ENCODE peak calls at places on chromosomes 12 and 14, in nine cellular contexts. M, S, X, P, K, W, R, T and V are unnamed samples.

GRCh38 chr14:64951291-64951690 is 8.7 kb upstream of the GPX2 start:
- DNase-seq in M (no peak), S (no peak), X (no peak), P (no peak), K (no peak), W (no peak), R (no peak), T (no peak), V (no peak)

GRCh38 chr12:117134721-117135120 is 35.5 kb upstream of the TESC start:
- DNase-seq in M (no peak), S (no peak), X (no peak), P (no peak), K (no peak), W (no peak), R (no peak), T (no peak), V (no peak)

GRCh38 chr14:68983210-68983609 is 4.1 kb upstream of the ACTN1 start:
- DNase-seq in M (no peak), S (no peak), X (no peak), P (no peak), K (no peak), W (no peak), R (no peak), T (no peak), V (no peak)

GRCh38 chr12:52956987-52957386 is 8.1 kb downstream of the KRT18 start:
- DNase-seq in M (no peak), S (no peak), X (no peak), P (no peak), K (no peak), W (no peak), R (no peak), T (peak; percentile 33), V (no peak)

GRCh38 chr14:88790501-88791251 is 2.1 kb downstream of the EML5 start:
- DNase-seq in M (no peak), S (no peak), X (no peak), P (no peak), K (no peak), W (no peak), R (no peak), T (no peak), V (no peak)

GRCh38 chr12:110199360-110200123 is 75.4 kb downstream of the IFT81 start:
- DNase-seq in M (peak; percentile 65), S (no peak), X (peak; percentile 5), P (no peak), K (no peak), W (no peak), R (peak; percentile 15), T (peak; percentile 85), V (peak; percentile 8)

GRCh38 chr12:81644503-81644902 is 114.6 kb downstream of the PPFIA2 start:
- DNase-seq in M (peak; percentile 63), S (no peak), X (no peak), P (no peak), K (no peak), W (no peak), R (peak; percentile 7), T (peak; percentile 71), V (peak; percentile 6)

GRCh38 chr14:32010561-32011188 is 66.4 kb upstream of the ARHGAP5 start:
- DNase-seq in M (no peak), S (no peak), X (no peak), P (no peak), K (no peak), W (no peak), R (peak; percentile 81), T (peak; percentile 33), V (no peak)

GRCh38 chr12:57010627-57011224 is 4.4 kb upstream of the ZBTB39 start:
- DNase-seq in M (no peak), S (no peak), X (no peak), P (no peak), K (no peak), W (no peak), R (no peak), T (no peak), V (no peak)

GRCh38 chr12:79844693-79845092 is 90.2 kb downstream of the PPP1R12A start:
- DNase-seq in M (peak; percentile 40), S (no peak), X (no peak), P (no peak), K (no peak), W (peak; percentile 45), R (peak; percentile 8), T (peak; percentile 71), V (no peak)

GRCh38 chr14:77455966-77456640 is 1.3 kb downstream of the VIPAS39 start:
- DNase-seq in M (no peak), S (no peak), X (no peak), P (no peak), K (no peak), W (no peak), R (no peak), T (no peak), V (no peak)

GRCh38 chr12:120078868-120079267 is 37.7 kb downstream of the RAB35 start:
- DNase-seq in M (no peak), S (no peak), X (no peak), P (no peak), K (peak; percentile 33), W (no peak), R (no peak), T (no peak), V (no peak)

GRCh38 chr14:92692822-92693226 is 55.6 kb downstream of the LGMN start:
- DNase-seq in M (no peak), S (no peak), X (no peak), P (no peak), K (peak; percentile 38), W (no peak), R (no peak), T (peak; percentile 23), V (no peak)

GRCh38 chr12:114888458-114888857 is 204.5 kb upstream of the TBX3 start:
- DNase-seq in M (no peak), S (no peak), X (no peak), P (no peak), K (no peak), W (no peak), R (no peak), T (peak; percentile 46), V (no peak)

DNA sequence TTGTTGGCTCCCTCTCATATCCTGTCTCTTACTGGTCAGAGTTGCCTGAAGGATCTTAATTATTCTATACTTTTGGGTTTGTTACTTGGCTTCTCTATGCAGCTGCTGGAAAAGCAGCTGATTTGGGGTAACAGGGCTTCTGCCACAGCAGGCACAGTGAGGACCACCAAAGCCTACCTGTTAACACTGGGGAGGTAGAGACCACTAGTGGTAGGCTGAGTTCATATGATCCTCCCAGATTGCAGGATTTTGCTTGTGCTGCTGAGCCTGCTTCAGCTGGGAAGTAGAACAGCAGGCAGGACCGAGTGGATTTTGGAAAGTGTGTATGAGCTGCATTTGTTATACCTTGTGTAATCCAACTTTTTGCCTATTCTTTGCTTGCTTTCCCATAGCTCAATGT is 34.1 kb downstream of the RCOR1 start:
- DNase-seq in M (no peak), S (no peak), X (no peak), P (no peak), K (no peak), W (no peak), R (no peak), T (no peak), V (no peak)
- TF ChIP-seq CTCF in M (peak; percentile 60), S (no peak), X (no peak), P (no peak), K (no peak), W (no peak), R (no peak), T (no peak), V (no peak)

GRCh38 chr12:63955831-63956685 is 111.6 kb downstream of the SRGAP1 start:
- DNase-seq in M (no peak), S (no peak), X (no peak), P (no peak), K (no peak), W (no peak), R (no peak), T (no peak), V (no peak)
- TF ChIP-seq CTCF in M (no peak), S (no peak), X (no peak), P (no peak), K (no peak), W (no peak), R (no peak), T (no peak), V (no peak)

GRCh38 chr12:24045816-24046257 is 96.4 kb upstream of the SOX5 start:
- DNase-seq in M (no peak), S (no peak), X (no peak), P (no peak), K (no peak), W (no peak), R (no peak), T (peak; percentile 92), V (no peak)

GRCh38 chr12:24049101-24049500 is 99.6 kb upstream of the SOX5 start:
- DNase-seq in M (no peak), S (no peak), X (no peak), P (no peak), K (no peak), W (no peak), R (no peak), T (no peak), V (no peak)

GRCh38 chr12:24048446-24048845 is 99.0 kb upstream of the SOX5 start:
- DNase-seq in M (no peak), S (no peak), X (no peak), P (no peak), K (no peak), W (no peak), R (no peak), T (no peak), V (no peak)

GRCh38 chr12:24047345-24047744 is 97.9 kb upstream of the SOX5 start:
- DNase-seq in M (no peak), S (no peak), X (no peak), P (no peak), K (no peak), W (no peak), R (no peak), T (no peak), V (no peak)

GRCh38 chr12:24049771-24050170 is 100.3 kb upstream of the SOX5 start:
- DNase-seq in M (no peak), S (no peak), X (no peak), P (no peak), K (no peak), W (no peak), R (no peak), T (no peak), V (no peak)
- TF ChIP-seq CTCF in M (no peak), S (no peak), X (no peak), P (no peak), K (no peak), W (no peak), R (no peak), T (no peak), V (no peak)

GRCh38 chr12:2640709-2641108 is 154.1 kb upstream of the FKBP4 start:
- DNase-seq in M (no peak), S (peak; percentile 30), X (no peak), P (peak; percentile 35), K (peak; percentile 80), W (peak; percentile 90), R (peak; percentile 72), T (peak; percentile 94), V (no peak)

GRCh38 chr12:2642176-2642892 is 152.4 kb upstream of the FKBP4 start:
- DNase-seq in M (no peak), S (no peak), X (no peak), P (no peak), K (peak; percentile 11), W (no peak), R (no peak), T (no peak), V (no peak)

GRCh38 chr12:2640281-2640680 is 154.5 kb upstream of the FKBP4 start:
- DNase-seq in M (no peak), S (no peak), X (no peak), P (no peak), K (peak; percentile 37), W (no peak), R (peak; percentile 20), T (no peak), V (no peak)

GRCh38 chr12:2641761-2642160 is 153.0 kb upstream of the FKBP4 start:
- DNase-seq in M (no peak), S (no peak), X (no peak), P (no peak), K (no peak), W (no peak), R (no peak), T (no peak), V (no peak)

GRCh38 chr12:2641209-2641608 is 153.6 kb upstream of the FKBP4 start:
- DNase-seq in M (peak; percentile 80), S (no peak), X (peak; percentile 20), P (no peak), K (no peak), W (no peak), R (peak; percentile 43), T (peak; percentile 23), V (no peak)
- TF ChIP-seq CTCF in M (peak; percentile 72), S (no peak), X (peak; percentile 40), P (no peak), K (no peak), W (peak; percentile 51), R (peak; percentile 19), T (peak; percentile 45), V (no peak)